ENCODE peak calls at places on chromosomes 5 and 9, in five cellular contexts. R is stimulated activated CD4-positive, alpha-beta T cell treated with anti-CD3 and anti-CD28 coated beads, TNF-alpha, amount 100 ng/mL, for 4 hours; H is amniotic epithelial cell; V is ACHN; C is EH. B is an unnamed sample.

GRCh38 chr9:103304797-103305196 is 309.7 kb downstream of the CYLC2 start:
- DNase-seq in H (no peak), C (no peak), V (no peak), R (no peak), B (no peak)

GRCh38 chr9:34547960-34548603 is 25.3 kb upstream of the ENHO start:
- DNase-seq in C (peak; percentile 73), H (peak; percentile 30), V (peak; percentile 37), R (no peak), B (peak; percentile 71)

GRCh38 chr5:179287071-179287470 is 58.2 kb downstream of the ADAMTS2 start:
- DNase-seq in R (no peak), C (no peak), V (no peak), H (no peak), B (no peak)

GRCh38 chr9:93392974-93393373 is 58.5 kb upstream of the FAM120A start:
- DNase-seq in V (no peak), H (no peak), C (no peak), R (no peak), B (no peak)

GRCh38 chr5:93340881-93341280 is 240.1 kb downstream of the NR2F1-AS1 start:
- DNase-seq in H (peak; percentile 52), C (no peak), V (no peak), R (no peak), B (peak; percentile 70)

GRCh38 chr5:169731221-169731620 is 94.1 kb downstream of the DOCK2 start:
- DNase-seq in R (no peak), C (no peak), H (no peak), V (no peak), B (no peak)

GRCh38 chr9:14344846-14345585 is 31.1 kb upstream of the NFIB start:
- DNase-seq in V (no peak), C (no peak), R (no peak), H (no peak), B (no peak)

GRCh38 chr9:11931109-11931508 is 762.1 kb upstream of the TYRP1 start:
- DNase-seq in R (no peak), H (peak; percentile 29), V (no peak), C (no peak), B (peak; percentile 41)

GRCh38 chr5:1468247-1468612 is 23.0 kb upstream of the SLC6A3 start:
- DNase-seq in H (no peak), V (peak; percentile 9), C (no peak), R (no peak), B (peak; percentile 34)

GRCh38 chr9:126144617-126145456 is 181.8 kb upstream of the MVB12B start:
- DNase-seq in H (no peak), R (no peak), V (no peak), C (no peak), B (no peak)

GRCh38 chr9:69018688-69019087 is 4.8 kb upstream of the PRKACG start:
- DNase-seq in C (no peak), H (no peak), V (no peak), R (no peak), B (no peak)

GRCh38 chr5:176409765-176410164 is 6.6 kb downstream of the CLTB start:
- DNase-seq in R (no peak), H (no peak), C (no peak), V (no peak), B (no peak)

B was measured in choroid plexus epithelial cell.